ENCODE peak calls at places on chromosomes 12 and 14, in nine cellular contexts. O is Right ventricle myocardium inferior; V is OCI-LY7; B is astrocyte; L is stimulated activated CD4-positive, alpha-beta T cell treated with anti-CD3 and anti-CD28 coated beads, Interleukin-2, amount 100 ng/mL, for 24 hours; T is AG10803; Y is Kasumi-1; U is T follicular helper cell; G is lung. F is an unnamed sample.

GRCh38 chr12:59164991-59165718 is 244.9 kb upstream of the LRIG3 start:
- DNase-seq in O (no peak), V (peak; percentile 40), B (peak; percentile 41), L (no peak), T (peak; percentile 68), Y (peak; percentile 66), U (no peak), G (no peak), F (no peak)

GRCh38 chr14:80576401-80576800 is 365.1 kb upstream of the DIO2 start:
- DNase-seq in O (no peak), V (no peak), B (no peak), L (no peak), T (no peak), Y (no peak), U (no peak), G (no peak), F (no peak)

GRCh38 chr12:107884769-107885694 is 110.5 kb downstream of the ASCL4 start:
- DNase-seq in O (no peak), V (peak; percentile 68), B (peak; percentile 20), L (peak; percentile 43), T (peak; percentile 51), Y (peak; percentile 63), U (peak; percentile 9), G (peak; percentile 58), F (no peak)

GRCh38 chr14:101601603-101602465 is 40.5 kb downstream of the DIO3 start:
- DNase-seq in O (no peak), V (no peak), B (no peak), L (no peak), T (no peak), Y (no peak), U (no peak), G (no peak), F (no peak)

GRCh38 chr14:71582705-71583104 is 349.5 kb upstream of the RGS6 start:
- DNase-seq in O (no peak), V (no peak), B (peak; percentile 87), L (no peak), T (peak; percentile 71), Y (no peak), U (no peak), G (no peak), F (no peak)

GRCh38 chr12:30692470-30692869 is 3.2 kb downstream of the IPO8 start:
- DNase-seq in O (no peak), V (no peak), B (peak; percentile 27), L (no peak), T (peak; percentile 28), Y (no peak), U (no peak), G (no peak), F (no peak)

GRCh38 chr14:56524971-56525677 is 54.5 kb upstream of the TMEM260 start:
- DNase-seq in O (no peak), V (no peak), B (no peak), L (no peak), T (no peak), Y (no peak), U (no peak), G (no peak), F (no peak)

GRCh38 chr12:4809449-4810218 is 89.4 kb downstream of the GALNT8 start:
- DNase-seq in O (no peak), V (no peak), B (peak; percentile 8), L (peak; percentile 62), T (no peak), Y (no peak), U (no peak), G (no peak), F (no peak)

GRCh38 chr12:57151741-57152407 is 4.5 kb upstream of the LRP1-AS start:
- DNase-seq in O (no peak), V (no peak), B (peak; percentile 69), L (no peak), T (peak; percentile 97), Y (no peak), U (no peak), G (no peak), F (no peak)

GRCh38 chr12:124814741-124815613 is 48.7 kb downstream of the SCARB1 start:
- DNase-seq in O (no peak), V (no peak), B (no peak), L (no peak), T (no peak), Y (no peak), U (no peak), G (no peak), F (no peak)

GRCh38 chr14:59566281-59566680 is 10.3 kb downstream of the CCDC175 start:
- DNase-seq in O (no peak), V (no peak), B (no peak), L (no peak), T (no peak), Y (no peak), U (no peak), G (no peak), F (no peak)

GRCh38 chr14:61928300-61928699 is 166.1 kb downstream of the SNAPC1 start:
- DNase-seq in O (no peak), V (no peak), B (no peak), L (no peak), T (no peak), Y (no peak), U (no peak), G (no peak), F (no peak)

GRCh38 chr14:30296956-30297405 is 262.0 kb upstream of the G2E3 start:
- DNase-seq in O (no peak), V (no peak), B (no peak), L (no peak), T (no peak), Y (no peak), U (no peak), G (no peak), F (no peak)

GRCh38 chr12:30863839-30864238 is 62.7 kb upstream of the TSPAN11 start:
- DNase-seq in O (no peak), V (no peak), B (no peak), L (no peak), T (no peak), Y (no peak), U (no peak), G (no peak), F (no peak)